ENCODE peak calls at places on chromosomes 1 and 21, in eight cellular contexts. One of them, this sample, is unnamed.

GRCh38 chr1:226816585-226816984 is 53.8 kb upstream of the PSEN2 start:
- DNase-seq in fibroblast of lung: peak
- DNase-seq in HFF-Myc: no peak
- DNase-seq in cardiac muscle cell: no peak
- DNase-seq in Panc1: no peak
- DNase-seq in AG04450: peak
- DNase-seq in fibroblast of mammary gland: peak
- DNase-seq in GM12865: no peak
- DNase-seq in this sample: peak

GRCh38 chr1:33137800-33138199 is 44.0 kb downstream of the TRIM62 start:
- DNase-seq in AG04450: no peak
- DNase-seq in HFF-Myc: no peak
- DNase-seq in fibroblast of lung: peak
- DNase-seq in cardiac muscle cell: peak
- DNase-seq in fibroblast of mammary gland: peak
- DNase-seq in GM12865: peak
- DNase-seq in Panc1: no peak
- DNase-seq in this sample: peak

GRCh38 chr1:201653883-201654282 is 115.0 kb downstream of the NAV1 start:
- DNase-seq in GM12865: no peak
- DNase-seq in fibroblast of lung: no peak
- DNase-seq in AG04450: no peak
- DNase-seq in Panc1: no peak
- DNase-seq in cardiac muscle cell: no peak
- DNase-seq in HFF-Myc: no peak
- DNase-seq in fibroblast of mammary gland: peak
- DNase-seq in this sample: no peak

GRCh38 chr21:21295303-21295702 is 297.1 kb downstream of the NCAM2 start:
- DNase-seq in fibroblast of mammary gland: no peak
- DNase-seq in HFF-Myc: no peak
- DNase-seq in Panc1: no peak
- DNase-seq in AG04450: no peak
- DNase-seq in fibroblast of lung: no peak
- DNase-seq in GM12865: no peak
- DNase-seq in cardiac muscle cell: no peak
- DNase-seq in this sample: no peak

GRCh38 chr21:28135646-28136045 is 857.0 kb downstream of the LTN1 start:
- DNase-seq in HFF-Myc: no peak
- DNase-seq in fibroblast of lung: no peak
- DNase-seq in AG04450: no peak
- DNase-seq in fibroblast of mammary gland: no peak
- DNase-seq in Panc1: no peak
- DNase-seq in cardiac muscle cell: no peak
- DNase-seq in GM12865: no peak
- DNase-seq in this sample: no peak

GRCh38 chr1:155261401-155261887 is 716 bp downstream of the SCAMP3 start:
- DNase-seq in AG04450: no peak
- DNase-seq in cardiac muscle cell: no peak
- DNase-seq in fibroblast of lung: no peak
- DNase-seq in fibroblast of mammary gland: no peak
- DNase-seq in GM12865: peak
- DNase-seq in HFF-Myc: no peak
- DNase-seq in Panc1: no peak
- DNase-seq in this sample: no peak

GRCh38 chr1:174958396-174958795 is 41.4 kb upstream of the CACYBP start:
- DNase-seq in GM12865: no peak
- DNase-seq in AG04450: no peak
- DNase-seq in cardiac muscle cell: no peak
- DNase-seq in Panc1: no peak
- DNase-seq in fibroblast of lung: no peak
- DNase-seq in fibroblast of mammary gland: no peak
- DNase-seq in HFF-Myc: no peak
- DNase-seq in this sample: no peak

GRCh38 chr1:32525053-32525452 is 14.2 kb upstream of the ZBTB8A start:
- DNase-seq in cardiac muscle cell: no peak
- DNase-seq in GM12865: no peak
- DNase-seq in AG04450: no peak
- DNase-seq in fibroblast of lung: no peak
- DNase-seq in Panc1: no peak
- DNase-seq in fibroblast of mammary gland: no peak
- DNase-seq in HFF-Myc: no peak
- DNase-seq in this sample: peak

GRCh38 chr21:20720623-20721022 is 277.6 kb upstream of the NCAM2 start:
- DNase-seq in Panc1: no peak
- DNase-seq in fibroblast of lung: peak
- DNase-seq in AG04450: no peak
- DNase-seq in GM12865: no peak
- DNase-seq in HFF-Myc: peak
- DNase-seq in fibroblast of mammary gland: peak
- DNase-seq in cardiac muscle cell: no peak
- DNase-seq in this sample: peak

GRCh38 chr21:42377211-42377950 is 11.0 kb upstream of the TFF1 start:
- DNase-seq in GM12865: no peak
- DNase-seq in fibroblast of mammary gland: no peak
- DNase-seq in Panc1: no peak
- DNase-seq in HFF-Myc: no peak
- DNase-seq in fibroblast of lung: no peak
- DNase-seq in AG04450: no peak
- DNase-seq in cardiac muscle cell: no peak
- DNase-seq in this sample: no peak

GRCh38 chr1:184802739-184803492 is 48.3 kb upstream of the EDEM3 start:
- DNase-seq in fibroblast of mammary gland: peak
- DNase-seq in fibroblast of lung: peak
- DNase-seq in AG04450: peak
- DNase-seq in GM12865: peak
- DNase-seq in cardiac muscle cell: no peak
- DNase-seq in Panc1: no peak
- DNase-seq in HFF-Myc: peak
- DNase-seq in this sample: peak

GRCh38 chr1:21216835-21217811 is 40.4 kb upstream of the EIF4G3 start:
- DNase-seq in fibroblast of lung: peak
- DNase-seq in cardiac muscle cell: peak
- DNase-seq in GM12865: peak
- DNase-seq in HFF-Myc: no peak
- DNase-seq in Panc1: no peak
- DNase-seq in fibroblast of mammary gland: peak
- DNase-seq in AG04450: no peak
- DNase-seq in this sample: peak

GRCh38 chr1:21212126-21212525 is 35.4 kb upstream of the EIF4G3 start:
- DNase-seq in cardiac muscle cell: no peak
- DNase-seq in GM12865: no peak
- DNase-seq in AG04450: no peak
- DNase-seq in Panc1: no peak
- DNase-seq in fibroblast of mammary gland: no peak
- DNase-seq in HFF-Myc: no peak
- DNase-seq in fibroblast of lung: no peak
- DNase-seq in this sample: no peak

GRCh38 chr1:21220815-21221214 is 44.1 kb upstream of the EIF4G3 start:
- DNase-seq in GM12865: no peak
- DNase-seq in fibroblast of mammary gland: no peak
- DNase-seq in Panc1: no peak
- DNase-seq in fibroblast of lung: peak
- DNase-seq in AG04450: no peak
- DNase-seq in HFF-Myc: no peak
- DNase-seq in cardiac muscle cell: no peak
- DNase-seq in this sample: no peak

GRCh38 chr1:21219674-21220073 is 43.0 kb upstream of the EIF4G3 start:
- DNase-seq in GM12865: no peak
- DNase-seq in fibroblast of lung: no peak
- DNase-seq in AG04450: no peak
- DNase-seq in HFF-Myc: no peak
- DNase-seq in fibroblast of mammary gland: no peak
- DNase-seq in cardiac muscle cell: no peak
- DNase-seq in Panc1: no peak
- DNase-seq in this sample: no peak

DNA sequence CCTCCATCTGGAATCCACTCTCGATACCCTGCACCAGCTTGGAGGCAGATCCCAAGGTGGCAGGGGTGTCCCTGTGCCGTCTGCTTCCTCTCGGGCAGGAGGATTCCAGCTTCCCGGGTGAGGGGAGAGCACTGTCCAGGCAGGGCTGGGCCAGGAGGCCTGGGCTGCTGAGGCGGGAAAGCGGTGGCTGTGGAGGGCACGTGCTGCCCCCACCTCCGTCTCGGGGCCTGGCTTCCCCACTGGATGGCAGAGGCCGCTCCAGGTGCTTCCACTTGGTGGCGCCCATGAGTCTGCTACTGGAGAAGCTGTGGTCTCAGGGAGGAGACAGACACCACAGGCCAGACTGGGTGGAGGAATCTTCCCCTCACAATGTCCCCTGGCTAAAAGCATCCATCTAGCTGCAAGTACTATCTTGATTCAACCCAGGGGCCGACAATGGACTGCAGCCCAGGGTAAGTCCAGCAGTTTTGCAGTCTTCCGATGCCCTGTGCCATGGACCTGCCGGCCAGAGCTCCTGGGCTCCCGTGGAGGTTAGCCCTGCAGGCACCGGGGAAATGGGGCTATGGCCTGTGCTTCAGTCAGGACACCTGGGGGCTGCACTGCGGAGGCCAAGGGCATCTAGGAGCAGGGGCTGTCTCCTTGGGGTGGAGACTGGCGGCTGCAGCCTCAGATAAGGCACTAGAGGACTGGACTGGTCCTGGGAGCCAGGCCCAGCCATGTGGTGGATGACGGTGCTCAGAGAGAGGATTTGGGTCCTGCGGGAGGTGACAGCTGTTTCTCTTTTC is 41.3 kb upstream of the EIF4G3 start:
- DNase-seq in HFF-Myc: no peak
- DNase-seq in cardiac muscle cell: peak
- DNase-seq in fibroblast of mammary gland: peak
- DNase-seq in AG04450: no peak
- DNase-seq in GM12865: no peak
- DNase-seq in Panc1: no peak
- DNase-seq in fibroblast of lung: peak
- DNase-seq in this sample: peak
- TF ChIP-seq CTCF in HFF-Myc: peak
- TF ChIP-seq CTCF in cardiac muscle cell: peak
- TF ChIP-seq CTCF in fibroblast of mammary gland: peak
- TF ChIP-seq CTCF in AG04450: peak
- TF ChIP-seq CTCF in GM12865: peak
- TF ChIP-seq CTCF in Panc1: no peak
- TF ChIP-seq CTCF in fibroblast of lung: peak
- TF ChIP-seq CTCF in this sample: peak

GRCh38 chr1:153261793-153262371 is 2.4 kb downstream of the LORICRIN start:
- DNase-seq in GM12865: peak
- DNase-seq in HFF-Myc: no peak
- DNase-seq in fibroblast of lung: no peak
- DNase-seq in cardiac muscle cell: no peak
- DNase-seq in Panc1: no peak
- DNase-seq in fibroblast of mammary gland: no peak
- DNase-seq in AG04450: no peak
- DNase-seq in this sample: no peak
- H3K4me3 ChIP-seq in GM12865: peak
- H3K4me3 ChIP-seq in HFF-Myc: peak
- H3K4me3 ChIP-seq in fibroblast of lung: peak
- H3K4me3 ChIP-seq in cardiac muscle cell: peak
- H3K4me3 ChIP-seq in Panc1: peak
- H3K4me3 ChIP-seq in fibroblast of mammary gland: no peak
- H3K4me3 ChIP-seq in AG04450: peak
- H3K4me3 ChIP-seq in this sample: no peak

GRCh38 chr1:235955777-235956176 is 89.1 kb upstream of the LYST start:
- DNase-seq in fibroblast of mammary gland: no peak
- DNase-seq in HFF-Myc: no peak
- DNase-seq in GM12865: no peak
- DNase-seq in cardiac muscle cell: no peak
- DNase-seq in Panc1: no peak
- DNase-seq in AG04450: no peak
- DNase-seq in fibroblast of lung: no peak
- DNase-seq in this sample: no peak

GRCh38 chr1:235953801-235954200 is 87.1 kb upstream of the LYST start:
- DNase-seq in AG04450: peak
- DNase-seq in GM12865: no peak
- DNase-seq in fibroblast of mammary gland: peak
- DNase-seq in cardiac muscle cell: no peak
- DNase-seq in Panc1: no peak
- DNase-seq in fibroblast of lung: peak
- DNase-seq in HFF-Myc: peak
- DNase-seq in this sample: peak

GRCh38 chr1:235952950-235953615 is 86.4 kb upstream of the LYST start:
- DNase-seq in Panc1: no peak
- DNase-seq in cardiac muscle cell: no peak
- DNase-seq in fibroblast of mammary gland: no peak
- DNase-seq in GM12865: peak
- DNase-seq in fibroblast of lung: no peak
- DNase-seq in HFF-Myc: no peak
- DNase-seq in AG04450: no peak
- DNase-seq in this sample: no peak

GRCh38 chr1:235958021-235958420 is 91.3 kb upstream of the LYST start:
- DNase-seq in AG04450: no peak
- DNase-seq in Panc1: no peak
- DNase-seq in fibroblast of mammary gland: no peak
- DNase-seq in GM12865: no peak
- DNase-seq in fibroblast of lung: no peak
- DNase-seq in HFF-Myc: no peak
- DNase-seq in cardiac muscle cell: no peak
- DNase-seq in this sample: no peak

GRCh38 chr1:235954306-235955283 is 87.9 kb upstream of the LYST start:
- DNase-seq in AG04450: no peak
- DNase-seq in cardiac muscle cell: no peak
- DNase-seq in HFF-Myc: no peak
- DNase-seq in GM12865: peak
- DNase-seq in fibroblast of mammary gland: no peak
- DNase-seq in Panc1: no peak
- DNase-seq in fibroblast of lung: no peak
- DNase-seq in this sample: no peak
- TF ChIP-seq CTCF in AG04450: no peak
- TF ChIP-seq CTCF in cardiac muscle cell: no peak
- TF ChIP-seq CTCF in HFF-Myc: no peak
- TF ChIP-seq CTCF in GM12865: peak
- TF ChIP-seq CTCF in fibroblast of mammary gland: no peak
- TF ChIP-seq CTCF in Panc1: no peak
- TF ChIP-seq CTCF in fibroblast of lung: no peak
- TF ChIP-seq CTCF in this sample: no peak

GRCh38 chr1:40781614-40781971 is 2.0 kb upstream of the KCNQ4 start:
- DNase-seq in fibroblast of lung: no peak
- DNase-seq in HFF-Myc: no peak
- DNase-seq in Panc1: no peak
- DNase-seq in GM12865: no peak
- DNase-seq in AG04450: no peak
- DNase-seq in fibroblast of mammary gland: no peak
- DNase-seq in cardiac muscle cell: no peak
- DNase-seq in this sample: no peak

GRCh38 chr1:40784141-40784770 is 669 bp downstream of the KCNQ4 start:
- DNase-seq in cardiac muscle cell: peak
- DNase-seq in fibroblast of mammary gland: no peak
- DNase-seq in HFF-Myc: no peak
- DNase-seq in AG04450: no peak
- DNase-seq in GM12865: no peak
- DNase-seq in Panc1: no peak
- DNase-seq in fibroblast of lung: no peak
- DNase-seq in this sample: no peak

GRCh38 chr1:40784771-40785151 is 1.2 kb downstream of the KCNQ4 start:
- DNase-seq in AG04450: no peak
- DNase-seq in HFF-Myc: no peak
- DNase-seq in fibroblast of lung: no peak
- DNase-seq in fibroblast of mammary gland: no peak
- DNase-seq in GM12865: no peak
- DNase-seq in Panc1: no peak
- DNase-seq in cardiac muscle cell: no peak
- DNase-seq in this sample: no peak

GRCh38 chr1:40782371-40782956 is 1.1 kb upstream of the KCNQ4 start:
- DNase-seq in Panc1: no peak
- DNase-seq in fibroblast of lung: peak
- DNase-seq in AG04450: no peak
- DNase-seq in GM12865: no peak
- DNase-seq in cardiac muscle cell: peak
- DNase-seq in fibroblast of mammary gland: no peak
- DNase-seq in HFF-Myc: no peak
- DNase-seq in this sample: no peak

GRCh38 chr1:40783001-40783905 is at the start of gene KCNQ4:
- DNase-seq in GM12865: no peak
- DNase-seq in HFF-Myc: no peak
- DNase-seq in cardiac muscle cell: peak
- DNase-seq in fibroblast of lung: peak
- DNase-seq in Panc1: no peak
- DNase-seq in AG04450: no peak
- DNase-seq in fibroblast of mammary gland: no peak
- DNase-seq in this sample: no peak
- H3K4me3 ChIP-seq in GM12865: peak
- H3K4me3 ChIP-seq in HFF-Myc: peak
- H3K4me3 ChIP-seq in cardiac muscle cell: peak
- H3K4me3 ChIP-seq in fibroblast of lung: peak
- H3K4me3 ChIP-seq in Panc1: peak
- H3K4me3 ChIP-seq in AG04450: peak
- H3K4me3 ChIP-seq in fibroblast of mammary gland: peak
- H3K4me3 ChIP-seq in this sample: peak